ENCODE peak calls at places on chromosomes 3 and 15, in four cellular contexts. Q, Y, S and V are unnamed samples.

GRCh38 chr3:30894521-30895289 is at the start of gene GADL1:
- DNase-seq in S (no peak), Q (no peak), Y (no peak), V (peak; percentile 46)

GRCh38 chr15:83446904-83447708 is at the start of gene SH3GL3:
- DNase-seq in Y (no peak), S (peak; percentile 84), Q (no peak), V (peak; percentile 83)

GRCh38 chr15:90126022-90126421 is 23.8 kb upstream of the IDH2 start:
- DNase-seq in Q (peak; percentile 59), Y (no peak), S (no peak), V (no peak)

GRCh38 chr3:128152419-128153155 is 694 bp upstream of the EEFSEC start:
- DNase-seq in Q (peak; percentile 87), S (peak; percentile 43), Y (no peak), V (no peak)

GRCh38 chr3:28018925-28019718 is 222.3 kb upstream of the CMC1 start:
- DNase-seq in S (no peak), Y (no peak), Q (no peak), V (no peak)

GRCh38 chr3:128983293-128984069 is 10.4 kb downstream of the CFAP92 start:
- DNase-seq in S (no peak), Y (no peak), Q (no peak), V (no peak)

GRCh38 chr3:122618614-122619013 is 41.2 kb downstream of the PARP15 start:
- DNase-seq in S (no peak), Y (no peak), Q (no peak), V (no peak)

GRCh38 chr15:51499379-51499976 is 123.1 kb downstream of the DMXL2 start:
- DNase-seq in Q (peak; percentile 43), Y (no peak), S (peak; percentile 41), V (peak; percentile 26)

GRCh38 chr3:29440321-29441019 is 159.6 kb downstream of the RBMS3 start:
- DNase-seq in Y (no peak), Q (no peak), S (no peak), V (peak; percentile 52)

GRCh38 chr3:69324362-69325025 is 61.4 kb downstream of the FRMD4B start:
- DNase-seq in Y (no peak), Q (peak; percentile 7), S (no peak), V (no peak)

GRCh38 chr3:110006913-110007312 is 669.6 kb upstream of the DPPA4 start:
- DNase-seq in Y (no peak), Q (no peak), S (no peak), V (no peak)

GRCh38 chr3:156102267-156102912 is 18.0 kb upstream of the KCNAB1 start:
- DNase-seq in S (no peak), Q (no peak), Y (no peak), V (no peak)

GRCh38 chr3:31402118-31402517 is 130.6 kb upstream of the STT3B start:
- DNase-seq in Q (no peak), Y (no peak), S (no peak), V (no peak)

GRCh38 chr3:187758318-187758717 is 13.1 kb upstream of the BCL6 start:
- DNase-seq in Y (no peak), S (no peak), Q (no peak), V (no peak)

GRCh38 chr3:14371573-14372474 is 30.6 kb upstream of the SLC6A6 start:
- DNase-seq in S (peak; percentile 93), Y (no peak), Q (peak; percentile 76), V (peak; percentile 50)
- TF ChIP-seq BHLHE40 in S (peak; percentile 68), Y (no peak), Q (no peak), V (no peak)

GRCh38 chr15:67000896-67001295 is 64.5 kb upstream of the SMAD3 start:
- DNase-seq in Y (no peak), S (no peak), Q (no peak), V (no peak)

GRCh38 chr15:67003586-67003985 is 61.8 kb upstream of the SMAD3 start:
- DNase-seq in Y (no peak), S (no peak), Q (no peak), V (no peak)

GRCh38 chr15:66999601-67000000 is 65.8 kb upstream of the SMAD3 start:
- DNase-seq in Y (no peak), S (no peak), Q (no peak), V (no peak)

GRCh38 chr15:67004142-67004541 is 61.3 kb upstream of the SMAD3 start:
- DNase-seq in S (no peak), Q (no peak), Y (peak; percentile 71), V (no peak)

DNA sequence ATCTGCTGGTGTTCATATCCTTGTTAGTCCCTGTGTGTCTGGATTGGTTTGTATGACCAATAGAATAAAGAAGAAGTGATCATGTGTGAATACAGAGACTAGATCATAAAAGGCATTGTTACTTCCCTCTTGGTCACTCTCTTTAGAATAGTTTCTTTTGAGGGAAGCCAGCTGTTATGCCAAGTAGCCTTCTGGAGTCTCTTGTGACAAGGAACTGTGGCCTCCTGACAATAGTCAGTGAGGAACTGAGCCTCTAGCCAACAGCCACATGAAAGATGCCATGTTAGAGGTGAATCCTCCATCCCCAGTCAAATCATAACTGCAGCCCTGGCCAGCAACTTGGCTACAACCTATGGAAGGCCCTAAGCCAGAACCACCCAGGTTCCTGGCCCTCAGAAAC is 63.0 kb upstream of the SMAD3 start:
- DNase-seq in S (no peak), Y (no peak), Q (no peak), V (no peak)
- TF ChIP-seq SP1 in S (no peak), Y (no peak), Q (no peak), V (no peak)

GRCh38 chr3:159200176-159200575 is 398.3 kb downstream of the MFSD1 start:
- DNase-seq in Q (no peak), S (no peak), Y (no peak), V (no peak)
- TF ChIP-seq FOXK2 in Q (no peak), S (no peak), Y (no peak), V (no peak)

GRCh38 chr3:9970020-9970652 is 16.5 kb downstream of the EMC3 start:
- DNase-seq in Q (no peak), S (no peak), Y (no peak), V (no peak)
- TF ChIP-seq BHLHE40 in Q (no peak), S (no peak), Y (no peak), V (no peak)